ENCODE peak calls at places on chromosomes 11 and 22, in five cellular contexts. M is mesenchymal stem cell; C is CD4-positive, CD25-positive, alpha-beta regulatory T cell; Q is stomach; D is PC-3. W is an unnamed sample.

GRCh38 chr11:29641201-29641600 is 375.6 kb downstream of the KCNA4 start:
- DNase-seq in M (no peak), C (no peak), Q (no peak), D (no peak), W (no peak)

GRCh38 chr11:66680966-66681645 is 3.4 kb upstream of the RBM4B start:
- DNase-seq in M (no peak), C (no peak), Q (no peak), D (no peak), W (no peak)

GRCh38 chr11:65643971-65644370 is 6.1 kb downstream of the SIPA1 start:
- DNase-seq in M (no peak), C (no peak), Q (no peak), D (peak; percentile 22), W (no peak)

GRCh38 chr11:130675917-130676316 is 227.5 kb downstream of the ADAMTS15 start:
- DNase-seq in M (no peak), C (no peak), Q (no peak), D (no peak), W (no peak)

GRCh38 chr11:14075118-14075601 is 112.6 kb downstream of the SPON1 start:
- DNase-seq in M (no peak), C (peak; percentile 9), Q (no peak), D (peak; percentile 24), W (peak; percentile 73)

GRCh38 chr11:75563978-75564552 is 2.0 kb downstream of the SERPINH1 start:
- DNase-seq in M (peak; percentile 90), C (no peak), Q (peak; percentile 34), D (no peak), W (no peak)

GRCh38 chr11:126829716-126830115 is 170.9 kb downstream of the KIRREL3 start:
- DNase-seq in M (no peak), C (no peak), Q (no peak), D (no peak), W (no peak)

GRCh38 chr11:114430290-114430689 is 9.0 kb upstream of the REXO2 start:
- DNase-seq in M (no peak), C (no peak), Q (no peak), D (no peak), W (no peak)

GRCh38 chr11:123202155-123202714 is 7.2 kb upstream of the CLMP start:
- DNase-seq in M (peak; percentile 87), C (no peak), Q (no peak), D (no peak), W (no peak)

GRCh38 chr22:36374603-36375024 is 13.2 kb downstream of the MYH9 start:
- DNase-seq in M (peak; percentile 60), C (peak; percentile 51), Q (peak; percentile 68), D (peak; percentile 84), W (peak; percentile 66)

GRCh38 chr11:59615132-59615636 is 390 bp downstream of the OSBP start:
- DNase-seq in M (peak; percentile 21), C (peak; percentile 69), Q (peak; percentile 72), D (peak; percentile 57), W (peak; percentile 56)

GRCh38 chr11:62555464-62556092 is 9.0 kb upstream of the AHNAK start:
- DNase-seq in M (no peak), C (peak; percentile 77), Q (no peak), D (peak; percentile 50), W (peak; percentile 84)

GRCh38 chr11:476416-476815 is 26.3 kb downstream of the PTDSS2 start:
- DNase-seq in M (no peak), C (no peak), Q (no peak), D (no peak), W (no peak)

GRCh38 chr22:27654536-27655445 is 146.8 kb downstream of the MN1 start:
- DNase-seq in M (no peak), C (no peak), Q (peak; percentile 50), D (no peak), W (no peak)

GRCh38 chr11:71995726-71996291 is 2.9 kb upstream of the IL18BP start:
- DNase-seq in M (no peak), C (no peak), Q (no peak), D (no peak), W (no peak)

GRCh38 chr11:17351510-17352176 is at the start of gene NCR3LG1:
- DNase-seq in M (peak; percentile 94), C (peak; percentile 61), Q (peak; percentile 68), D (no peak), W (peak; percentile 71)

GRCh38 chr11:36490026-36490806 is 19.9 kb downstream of the TRAF6 start:
- DNase-seq in M (no peak), C (no peak), Q (no peak), D (no peak), W (no peak)

GRCh38 chr11:68593441-68593840 is 90.9 kb upstream of the GAL start:
- DNase-seq in M (no peak), C (no peak), Q (no peak), D (no peak), W (no peak)
- H3K36me3 ChIP-seq in M (peaks cover 50% of the 10 kb centered on the region), C (peaks cover 94% of the 10 kb centered on the region), Q (peaks cover 99% of the 10 kb centered on the region), D (peaks cover 64% of the 10 kb centered on the region), W (peaks cover 63% of the 10 kb centered on the region)

DNA sequence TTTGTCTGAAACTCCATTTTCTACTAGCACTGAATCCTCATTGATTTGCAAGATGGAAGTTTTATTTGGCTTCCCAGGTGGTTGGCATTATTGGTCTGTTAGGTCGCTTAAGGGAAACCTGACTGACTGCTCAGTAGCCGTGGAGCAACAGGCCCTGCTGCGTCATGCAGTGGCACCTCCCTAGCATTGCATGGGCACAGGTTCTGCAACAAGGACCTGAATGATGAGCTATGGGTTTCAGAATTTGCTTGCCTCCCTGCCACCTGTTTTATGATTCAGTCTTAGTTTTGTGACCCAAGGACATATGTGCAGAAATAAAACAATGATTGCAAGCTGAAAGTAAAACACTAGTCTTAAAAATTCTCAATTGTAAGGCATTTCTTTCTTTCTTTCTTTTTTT is 128.5 kb downstream of the SLC1A2 start:
- DNase-seq in M (no peak), C (no peak), Q (no peak), D (peak; percentile 26), W (no peak)
- H3K36me3 ChIP-seq in M (no peaks in the 10 kb centered on the region), C (no peaks in the 10 kb centered on the region), Q (peaks cover 5% of the 10 kb centered on the region), D (no peaks in the 10 kb centered on the region), W (no peaks in the 10 kb centered on the region)

GRCh38 chr11:70290341-70291065 is 20.0 kb downstream of the PPFIA1 start:
- DNase-seq in M (no peak), C (no peak), Q (no peak), D (no peak), W (no peak)

GRCh38 chr11:70296681-70297080 is 26.2 kb downstream of the PPFIA1 start:
- DNase-seq in M (no peak), C (no peak), Q (no peak), D (peak; percentile 42), W (no peak)

GRCh38 chr11:70289582-70289981 is 19.1 kb downstream of the PPFIA1 start:
- DNase-seq in M (no peak), C (no peak), Q (no peak), D (no peak), W (no peak)

GRCh38 chr11:70292166-70292565 is 21.7 kb downstream of the PPFIA1 start:
- DNase-seq in M (no peak), C (no peak), Q (no peak), D (no peak), W (no peak)

GRCh38 chr11:70292863-70293262 is 22.4 kb downstream of the PPFIA1 start:
- DNase-seq in M (no peak), C (no peak), Q (no peak), D (no peak), W (no peak)
- H3K36me3 ChIP-seq in M (peaks cover 25% of the 10 kb centered on the region), C (peaks cover 31% of the 10 kb centered on the region), Q (peaks cover 53% of the 10 kb centered on the region), D (peaks cover 36% of the 10 kb centered on the region), W (no peaks in the 10 kb centered on the region)

GRCh38 chr22:25714739-25715138 is 27.2 kb upstream of the MYO18B start:
- DNase-seq in M (no peak), C (no peak), Q (no peak), D (no peak), W (no peak)
- H3K36me3 ChIP-seq in M (no peaks in the 10 kb centered on the region), C (no peaks in the 10 kb centered on the region), Q (peaks cover 13% of the 10 kb centered on the region), D (no peaks in the 10 kb centered on the region), W (no peaks in the 10 kb centered on the region)

DNA sequence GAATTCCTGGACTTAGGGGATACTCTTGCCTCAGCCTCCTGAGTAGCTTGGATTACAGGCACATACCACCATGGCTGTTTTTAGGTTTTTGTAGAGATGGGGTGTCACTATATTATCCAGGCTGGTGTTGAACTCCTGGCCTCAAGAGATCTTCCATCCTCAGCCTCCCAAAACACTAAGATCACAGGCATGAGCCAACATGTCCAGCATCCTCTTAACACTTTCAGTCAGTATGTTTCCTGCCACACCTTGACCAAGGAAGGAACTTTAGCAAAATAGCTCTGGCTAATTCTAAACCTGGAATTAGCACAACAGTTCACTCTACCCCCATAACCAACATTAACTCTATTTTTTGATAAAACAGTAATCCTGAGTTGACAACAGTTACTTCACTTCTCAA is 27.2 kb upstream of the DNAJB7 start:
- DNase-seq in M (no peak), C (no peak), Q (no peak), D (no peak), W (no peak)
- H3K36me3 ChIP-seq in M (peaks cover 19% of the 10 kb centered on the region), C (peaks cover 29% of the 10 kb centered on the region), Q (peaks cover 86% of the 10 kb centered on the region), D (peaks cover 6% of the 10 kb centered on the region), W (peaks cover 11% of the 10 kb centered on the region)

DNA sequence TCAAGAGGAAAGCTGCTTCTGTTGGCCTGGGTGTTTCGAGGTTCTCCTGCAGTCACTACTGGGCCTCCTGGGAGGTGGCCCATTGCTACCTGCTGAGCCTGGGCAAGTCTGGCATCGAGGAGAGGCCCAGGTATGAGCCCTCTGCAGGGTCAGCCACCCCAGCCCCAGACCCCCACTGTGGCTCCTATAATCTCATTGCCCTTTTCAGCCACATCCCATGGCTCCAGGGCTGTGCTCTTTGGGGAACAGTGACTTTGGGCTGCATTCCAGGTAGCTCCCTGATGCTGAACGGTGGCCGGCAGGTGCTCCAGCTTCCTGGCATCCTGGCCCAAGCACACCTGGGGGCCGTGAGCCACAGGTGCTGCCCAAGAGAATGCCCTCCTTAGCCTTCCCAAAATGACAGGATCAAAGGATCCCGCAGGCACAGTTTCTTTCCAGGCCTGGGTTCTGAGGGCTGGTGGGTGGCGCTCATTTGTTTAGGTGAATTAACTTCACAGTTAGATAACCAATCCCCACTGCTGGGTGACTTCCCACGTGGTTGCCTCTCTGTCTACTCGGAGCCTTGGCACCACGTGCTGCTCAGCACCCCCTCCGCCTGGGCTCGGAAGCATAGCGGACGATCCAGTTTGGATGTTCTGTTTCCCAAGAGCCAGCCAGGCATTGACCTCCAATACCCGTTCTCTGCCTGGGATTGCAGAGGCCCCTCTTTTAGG is 97.4 kb downstream of the BCR start:
- DNase-seq in M (no peak), C (no peak), Q (no peak), D (no peak), W (no peak)
- H3K36me3 ChIP-seq in M (peaks cover 80% of the 10 kb centered on the region), C (peaks cover 17% of the 10 kb centered on the region), Q (peaks cover 69% of the 10 kb centered on the region), D (no peaks in the 10 kb centered on the region), W (peaks cover 33% of the 10 kb centered on the region)

DNA sequence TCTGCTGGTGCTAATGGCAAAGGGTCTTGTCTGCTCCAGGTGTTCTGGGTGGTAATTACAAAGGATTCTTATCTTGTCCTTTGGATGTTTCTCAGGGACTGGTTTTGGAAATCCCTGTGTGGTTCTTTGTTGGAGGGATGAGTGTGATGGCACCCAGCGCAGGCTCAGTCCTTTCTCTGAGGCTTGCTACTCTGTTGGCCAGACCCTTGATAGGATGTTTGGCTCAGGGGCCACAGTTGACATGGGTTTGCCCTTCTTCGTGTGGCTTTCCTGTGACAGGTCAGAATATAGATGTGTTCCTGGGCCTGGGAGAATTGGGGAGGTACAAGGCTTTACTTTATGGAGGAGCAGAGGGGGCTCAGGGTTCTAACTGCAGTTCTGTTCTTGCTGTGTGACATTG is 4.0 kb downstream of the ARHGEF17 start:
- DNase-seq in M (no peak), C (no peak), Q (no peak), D (no peak), W (no peak)
- H3K36me3 ChIP-seq in M (peaks cover 29% of the 10 kb centered on the region), C (no peaks in the 10 kb centered on the region), Q (no peaks in the 10 kb centered on the region), D (no peaks in the 10 kb centered on the region), W (no peaks in the 10 kb centered on the region)